ENCODE peak calls at places on chromosomes 5 and 9, in five cellular contexts. N is right lobe of liver, O is cardiac muscle cell, Z is RWPE2, T is mammary epithelial cell. B is an unnamed sample.

GRCh38 chr5:79025054-79025465 is 40.0 kb upstream of the ARSB start:
- DNase-seq in T (peak; percentile 30), Z (no peak), N (peak; percentile 67), O (peak; percentile 83), B (peak; percentile 89)

GRCh38 chr9:128593039-128593438 is 40.7 kb downstream of the SPTAN1 start:
- DNase-seq in Z (no peak), O (no peak), N (no peak), T (no peak), B (no peak)

GRCh38 chr5:127838661-127839060 is 135.5 kb downstream of the CCDC192 start:
- DNase-seq in T (peak; percentile 36), N (no peak), Z (no peak), O (peak; percentile 47), B (no peak)

GRCh38 chr5:140926211-140926902 is at the start of gene PCDHAC1:
- DNase-seq in Z (peak; percentile 89), N (peak; percentile 85), O (peak; percentile 69), T (peak; percentile 70), B (peak; percentile 92)

GRCh38 chr5:163889369-163889768 is 383.9 kb downstream of the MAT2B start:
- DNase-seq in Z (no peak), N (no peak), T (no peak), O (peak; percentile 73), B (no peak)

GRCh38 chr9:76886318-76886717 is 19.6 kb downstream of the PRUNE2 start:
- DNase-seq in N (no peak), O (no peak), T (no peak), Z (no peak), B (no peak)

GRCh38 chr5:147852365-147852764 is 20.9 kb upstream of the SPINK1 start:
- DNase-seq in O (no peak), N (no peak), Z (no peak), T (no peak), B (no peak)

GRCh38 chr9:130869250-130869649 is 27.4 kb downstream of the QRFP start:
- DNase-seq in O (peak; percentile 83), Z (no peak), N (peak; percentile 54), T (no peak), B (peak; percentile 87)

GRCh38 chr9:96137666-96138429 is 164.1 kb downstream of the HSD17B3 start:
- DNase-seq in Z (no peak), T (no peak), N (no peak), O (peak; percentile 14), B (no peak)

GRCh38 chr5:75049581-75050274 is 2.6 kb downstream of the GCNT4 start:
- DNase-seq in O (peak; percentile 75), Z (no peak), T (peak; percentile 60), N (peak; percentile 44), B (no peak)

GRCh38 chr9:38343037-38343436 is 49.5 kb upstream of the ALDH1B1 start:
- DNase-seq in O (no peak), Z (no peak), N (no peak), T (no peak), B (no peak)

GRCh38 chr9:7790022-7790818 is 9.4 kb downstream of the DMAC1 start:
- DNase-seq in N (no peak), O (no peak), Z (no peak), T (no peak), B (no peak)

GRCh38 chr9:14515564-14516198 is 177.6 kb downstream of the ZDHHC21 start:
- DNase-seq in O (no peak), N (no peak), Z (no peak), T (no peak), B (no peak)

GRCh38 chr5:167123126-167123525 is 1168.3 kb upstream of the WWC1 start:
- DNase-seq in Z (no peak), O (no peak), N (no peak), T (no peak), B (no peak)

GRCh38 chr9:112012026-112012902 is 115.7 kb downstream of the UGCG start:
- DNase-seq in T (peak; percentile 91), O (peak; percentile 91), N (peak; percentile 74), Z (peak; percentile 90), B (peak; percentile 85)

GRCh38 chr5:93477791-93478190 is 103.2 kb downstream of the NR2F1-AS1 start:
- DNase-seq in T (no peak), Z (no peak), O (peak; percentile 30), N (no peak), B (no peak)

GRCh38 chr5:179275941-179276837 is 69.1 kb downstream of the ADAMTS2 start:
- DNase-seq in O (peak; percentile 98), T (no peak), Z (no peak), N (no peak), B (peak; percentile 89)

GRCh38 chr5:179278119-179278518 is 67.1 kb downstream of the ADAMTS2 start:
- DNase-seq in T (no peak), N (no peak), O (no peak), Z (no peak), B (no peak)

GRCh38 chr5:179275381-179275878 is 69.8 kb downstream of the ADAMTS2 start:
- DNase-seq in N (no peak), Z (peak; percentile 59), T (no peak), O (no peak), B (peak; percentile 73)

GRCh38 chr5:179278546-179278945 is 66.7 kb downstream of the ADAMTS2 start:
- DNase-seq in Z (no peak), N (no peak), O (no peak), T (no peak), B (peak; percentile 41)

DNA sequence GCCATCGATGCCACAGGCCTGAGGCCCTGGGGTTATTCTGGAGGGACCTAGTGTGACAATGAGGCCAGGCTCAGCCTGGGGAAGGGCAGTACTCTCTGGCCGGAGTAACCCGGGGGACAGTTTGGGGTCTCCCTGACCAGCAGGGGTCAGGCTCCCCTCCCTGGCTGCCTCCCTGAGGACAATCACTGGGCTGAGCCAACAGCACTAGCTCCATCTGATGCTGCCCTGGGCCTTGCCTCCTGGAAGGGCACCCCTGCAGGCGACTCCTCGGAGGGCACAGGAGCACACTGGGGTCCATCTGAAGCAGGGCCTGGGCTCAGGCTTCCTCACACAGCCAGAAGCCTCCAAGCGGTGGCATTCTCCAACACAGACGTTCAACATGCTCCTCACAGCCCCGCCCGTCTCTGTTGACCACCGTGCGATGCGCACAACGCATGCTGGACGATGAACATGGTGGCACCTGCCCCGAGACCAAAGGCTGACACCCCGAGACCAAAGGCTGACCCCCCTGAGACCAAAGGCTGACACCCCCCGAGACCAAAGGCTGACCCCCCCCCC is 68.3 kb downstream of the ADAMTS2 start:
- DNase-seq in N (no peak), O (no peak), Z (no peak), T (no peak), B (peak; percentile 60)
- H3K27ac ChIP-seq in N (no peak overlapping the region), O (no peak overlapping the region), Z (no peak overlapping the region), T (no peak overlapping the region), B (no peak overlapping the region)

GRCh38 chr5:176788091-176788490 is 22.3 kb upstream of the UNC5A start:
- DNase-seq in N (no peak), Z (no peak), T (peak; percentile 29), O (no peak), B (no peak)

GRCh38 chr5:176789873-176790615 is 20.3 kb upstream of the UNC5A start:
- DNase-seq in T (peak; percentile 47), N (no peak), O (no peak), Z (no peak), B (no peak)

GRCh38 chr5:176787676-176788075 is 22.7 kb upstream of the UNC5A start:
- DNase-seq in O (no peak), N (no peak), Z (no peak), T (no peak), B (no peak)

GRCh38 chr5:176790921-176791320 is 19.4 kb upstream of the UNC5A start:
- DNase-seq in N (no peak), Z (no peak), O (peak; percentile 38), T (no peak), B (no peak)

DNA sequence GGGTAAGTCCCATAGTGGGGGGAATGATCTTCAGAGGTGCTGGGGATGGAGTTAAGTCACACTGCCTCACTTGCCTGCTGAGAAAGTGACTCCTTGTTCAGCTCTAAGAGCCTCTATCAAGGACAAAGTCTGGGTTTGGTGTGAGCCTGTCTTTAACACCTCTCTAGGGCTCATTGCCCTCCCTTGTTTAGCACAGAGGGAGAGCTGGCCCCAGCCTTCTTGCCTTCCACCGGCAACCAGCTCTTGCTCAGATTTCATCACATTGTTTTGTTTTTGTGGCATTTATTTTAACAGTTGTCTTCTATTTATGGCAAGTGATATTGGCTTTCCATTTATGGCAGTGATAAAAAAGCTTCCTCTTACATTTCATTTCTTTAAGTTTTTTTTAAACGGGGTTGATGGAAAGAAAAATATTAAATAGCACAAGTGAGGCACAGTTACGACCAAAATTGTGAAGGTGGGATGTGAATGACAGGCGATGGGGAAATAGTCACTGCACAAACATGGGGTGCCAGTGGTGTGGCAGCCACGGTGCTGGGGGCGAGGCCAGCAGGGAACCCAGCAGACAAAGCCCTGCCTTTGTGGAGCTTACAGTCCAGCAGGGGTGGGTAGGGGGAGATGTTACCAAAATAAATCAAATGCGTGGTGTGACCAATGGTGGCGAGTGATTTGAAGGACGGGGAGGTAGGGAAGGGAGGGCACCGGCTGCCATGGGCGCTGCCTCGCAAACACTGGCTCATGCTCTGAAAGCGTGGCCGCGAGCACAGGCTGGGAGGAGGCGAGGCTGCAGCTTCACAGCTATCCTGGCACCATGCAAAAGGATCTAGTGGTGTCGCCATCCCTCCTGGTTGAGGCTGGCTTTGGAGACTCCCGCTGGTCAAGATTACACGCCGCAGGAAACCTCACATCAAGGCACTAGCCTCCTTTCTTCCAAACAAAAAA is 21.2 kb upstream of the UNC5A start:
- DNase-seq in O (no peak), T (no peak), N (no peak), Z (no peak), B (no peak)
- H3K27me3 ChIP-seq in O (no peaks in the 10 kb centered on the region), T (no peaks in the 10 kb centered on the region), N (no peaks in the 10 kb centered on the region), Z (no peaks in the 10 kb centered on the region), B (no peaks in the 10 kb centered on the region)

DNA sequence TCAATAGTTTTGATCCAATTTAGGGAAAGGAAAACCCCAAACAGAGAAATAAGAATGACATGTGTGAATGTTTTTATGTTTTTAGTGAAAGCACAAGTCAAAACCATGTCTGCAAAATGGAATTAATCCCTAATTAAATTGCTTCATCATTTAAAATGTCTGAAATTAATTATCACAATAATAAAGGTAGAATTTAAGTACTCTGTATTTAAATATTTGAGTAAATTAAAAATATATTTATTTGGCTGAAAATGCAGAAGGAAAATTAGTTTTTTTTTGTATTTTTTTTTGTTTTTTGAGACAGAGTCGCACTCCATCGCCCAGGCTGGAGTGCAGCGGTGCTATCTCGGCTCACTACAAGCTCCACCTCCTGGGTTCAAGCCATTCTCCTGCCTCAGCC is 330.5 kb upstream of the EFNA5 start:
- DNase-seq in T (no peak), Z (no peak), N (no peak), O (no peak), B (no peak)
- H3K4me3 ChIP-seq in T (no peak overlapping the region), Z (no peak overlapping the region), N (no peak overlapping the region), O (no peak overlapping the region), B (no peak overlapping the region)

GRCh38 chr5:119302916-119303897 is 52.6 kb upstream of the TNFAIP8 start:
- DNase-seq in O (peak; percentile 96), Z (no peak), N (no peak), T (peak; percentile 97), B (no peak)

GRCh38 chr5:119300311-119300670 is 55.5 kb upstream of the TNFAIP8 start:
- DNase-seq in N (no peak), T (no peak), Z (no peak), O (no peak), B (no peak)

GRCh38 chr5:119301947-119302346 is 53.9 kb upstream of the TNFAIP8 start:
- DNase-seq in N (no peak), O (no peak), T (no peak), Z (no peak), B (no peak)

GRCh38 chr5:119302449-119302848 is 53.4 kb upstream of the TNFAIP8 start:
- DNase-seq in T (no peak), N (no peak), O (no peak), Z (no peak), B (no peak)

DNA sequence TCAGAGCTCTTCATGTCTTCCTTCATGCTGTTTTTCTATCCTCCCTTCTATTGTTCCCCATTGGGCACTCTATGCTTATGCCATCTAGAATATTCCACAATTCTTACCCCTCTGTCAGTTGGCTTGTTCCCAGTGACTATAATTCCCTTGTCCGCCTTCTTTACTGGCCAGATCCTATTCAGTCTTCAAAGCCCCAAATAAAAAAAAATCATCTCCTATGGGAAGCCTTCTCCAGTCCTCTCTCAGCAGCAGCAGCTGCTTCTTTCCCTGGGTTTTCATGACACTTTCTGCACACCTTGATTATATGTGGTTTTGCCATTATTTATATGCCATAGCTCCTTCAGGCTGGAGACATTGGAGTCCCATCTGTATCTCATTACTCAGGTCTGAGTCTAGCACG is 54.6 kb upstream of the TNFAIP8 start:
- DNase-seq in N (no peak), O (no peak), T (no peak), Z (no peak), B (no peak)
- H3K27ac ChIP-seq in N (no peak overlapping the region), O (no peak overlapping the region), T (no peak overlapping the region), Z (peak overlapping the region; percentile 84), B (no peak overlapping the region)

B was measured in aorta.